ENCODE peak calls at places on chromosomes 12 and 14, in six cellular contexts. M, T, E, U, N and R are unnamed samples.

GRCh38 chr12:121872546-121873223 is 14.0 kb upstream of the HPD start:
- DNase-seq in M (peak; percentile 27), T (no peak), E (no peak), U (no peak), N (no peak), R (no peak)

GRCh38 chr12:6222009-6222702 is 22.0 kb downstream of the CD9 start:
- DNase-seq in M (peak; percentile 37), T (peak; percentile 74), E (no peak), U (no peak), N (peak; percentile 57), R (no peak)

GRCh38 chr14:104864267-104865068 is 600 bp upstream of the CEP170B start:
- DNase-seq in M (peak; percentile 85), T (peak; percentile 40), E (no peak), U (peak; percentile 67), N (peak; percentile 69), R (no peak)

GRCh38 chr12:102479984-102480383 is 379 bp downstream of the IGF1 start:
- DNase-seq in M (no peak), T (no peak), E (no peak), U (no peak), N (no peak), R (no peak)

GRCh38 chr12:102971227-102971626 is 13.8 kb downstream of the ASCL1 start:
- DNase-seq in M (no peak), T (no peak), E (no peak), U (no peak), N (no peak), R (no peak)

GRCh38 chr12:95304673-95305198 is 87.1 kb downstream of the VEZT start:
- DNase-seq in M (no peak), T (no peak), E (no peak), U (no peak), N (no peak), R (no peak)

GRCh38 chr12:1126089-1126488 is 135.1 kb downstream of the ERC1 start:
- DNase-seq in M (no peak), T (no peak), E (no peak), U (no peak), N (no peak), R (no peak)

GRCh38 chr12:108338915-108339657 is at the start of gene CMKLR1:
- DNase-seq in M (peak; percentile 30), T (peak; percentile 41), E (no peak), U (no peak), N (peak; percentile 33), R (no peak)

GRCh38 chr12:12788675-12789368 is 3.4 kb downstream of the APOLD1 start:
- DNase-seq in M (peak; percentile 80), T (peak; percentile 82), E (no peak), U (peak; percentile 64), N (peak; percentile 80), R (peak; percentile 15)

GRCh38 chr12:59580050-59580449 is 15.8 kb upstream of the SLC16A7 start:
- DNase-seq in M (no peak), T (no peak), E (no peak), U (no peak), N (no peak), R (no peak)

DNA sequence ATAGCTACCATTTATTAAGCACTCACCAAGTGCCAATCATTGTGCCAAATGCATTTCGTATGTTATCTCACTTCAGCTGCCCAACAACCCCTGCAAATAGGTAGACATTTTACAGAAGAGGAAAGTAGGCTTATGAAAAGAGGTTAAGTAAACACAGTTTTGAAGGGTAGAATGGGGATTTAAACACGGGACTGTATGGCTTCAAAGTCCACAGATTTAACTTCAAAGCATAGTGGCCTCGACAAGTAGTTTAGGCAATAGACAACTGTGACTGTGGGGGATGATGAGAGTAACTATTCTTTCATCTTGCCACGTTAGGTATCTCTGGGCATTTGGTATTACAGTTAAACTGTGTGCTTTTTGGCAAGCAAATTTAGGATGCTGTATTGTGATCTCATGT is 266.8 kb upstream of the SRRM4 start:
- DNase-seq in M (no peak), T (no peak), E (no peak), U (no peak), N (no peak), R (no peak)
- TF ChIP-seq POLR2A in M (no peak), T (no peak), E (no peak), U (no peak), N (no peak), R (no peak)

GRCh38 chr12:53218551-53219114 is 11.6 kb upstream of the ITGB7 start:
- DNase-seq in M (no peak), T (no peak), E (no peak), U (no peak), N (no peak), R (no peak)
- H3K4me1 ChIP-seq in M (peaks cover 50% of the 10 kb centered on the region), T (peaks cover 51% of the 10 kb centered on the region), E (peaks cover 89% of the 10 kb centered on the region), U (peaks cover 28% of the 10 kb centered on the region), N (peaks cover 76% of the 10 kb centered on the region), R (peaks cover 49% of the 10 kb centered on the region)

GRCh38 chr14:100641274-100641860 is 54.1 kb upstream of the BEGAIN start:
- DNase-seq in M (peak; percentile 53), T (no peak), E (no peak), U (no peak), N (no peak), R (no peak)
- TF ChIP-seq CTCF in M (no peak), T (no peak), E (no peak), U (no peak), N (no peak), R (no peak)

GRCh38 chr14:31559939-31560338 is 1.3 kb upstream of the NUBPL start:
- DNase-seq in M (no peak), T (no peak), E (no peak), U (no peak), N (no peak), R (no peak)

GRCh38 chr14:31560759-31561154 is 447 bp upstream of the NUBPL start:
- DNase-seq in M (no peak), T (no peak), E (no peak), U (no peak), N (no peak), R (no peak)

GRCh38 chr14:31564194-31564593 is 3.0 kb downstream of the NUBPL start:
- DNase-seq in M (no peak), T (no peak), E (no peak), U (no peak), N (no peak), R (no peak)

GRCh38 chr14:31556191-31556590 is 5.0 kb upstream of the NUBPL start:
- DNase-seq in M (no peak), T (no peak), E (no peak), U (no peak), N (no peak), R (no peak)

GRCh38 chr14:31561155-31561846 is at the start of gene NUBPL:
- DNase-seq in M (peak; percentile 95), T (peak; percentile 97), E (peak; percentile 99), U (peak; percentile 97), N (peak; percentile 94), R (peak; percentile 70)
- TF ChIP-seq POLR2A in M (peak; percentile 29), T (peak; percentile 40), E (no peak), U (peak; percentile 61), N (no peak), R (peak; percentile 29)

DNA sequence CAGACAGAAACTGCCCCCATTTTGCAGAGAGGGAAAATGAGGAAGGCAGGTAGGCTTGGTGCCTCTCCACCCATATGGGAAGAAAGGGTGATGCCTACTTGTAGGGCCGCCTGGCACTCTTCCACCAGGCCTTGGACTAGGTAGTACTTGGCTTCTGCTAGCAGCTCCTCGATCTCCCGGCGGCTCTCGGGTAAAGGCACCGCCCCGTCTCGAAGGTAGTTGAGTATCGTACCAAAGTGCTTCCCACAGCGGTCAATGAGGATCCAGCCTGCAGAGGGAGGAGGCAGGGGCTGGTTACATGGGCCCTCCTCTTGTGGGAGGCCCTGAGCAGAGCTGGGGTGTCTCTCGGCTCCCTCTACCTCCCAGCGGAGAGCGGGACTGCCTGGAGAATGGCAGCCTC is 16.6 kb downstream of the KCTD10 start:
- DNase-seq in M (peak; percentile 23), T (no peak), E (no peak), U (no peak), N (peak; percentile 93), R (no peak)
- H3K4me1 ChIP-seq in M (peaks cover 37% of the 10 kb centered on the region), T (peaks cover 79% of the 10 kb centered on the region), E (peaks cover 72% of the 10 kb centered on the region), U (peaks cover 30% of the 10 kb centered on the region), N (peaks cover 73% of the 10 kb centered on the region), R (peaks cover 85% of the 10 kb centered on the region)

DNA sequence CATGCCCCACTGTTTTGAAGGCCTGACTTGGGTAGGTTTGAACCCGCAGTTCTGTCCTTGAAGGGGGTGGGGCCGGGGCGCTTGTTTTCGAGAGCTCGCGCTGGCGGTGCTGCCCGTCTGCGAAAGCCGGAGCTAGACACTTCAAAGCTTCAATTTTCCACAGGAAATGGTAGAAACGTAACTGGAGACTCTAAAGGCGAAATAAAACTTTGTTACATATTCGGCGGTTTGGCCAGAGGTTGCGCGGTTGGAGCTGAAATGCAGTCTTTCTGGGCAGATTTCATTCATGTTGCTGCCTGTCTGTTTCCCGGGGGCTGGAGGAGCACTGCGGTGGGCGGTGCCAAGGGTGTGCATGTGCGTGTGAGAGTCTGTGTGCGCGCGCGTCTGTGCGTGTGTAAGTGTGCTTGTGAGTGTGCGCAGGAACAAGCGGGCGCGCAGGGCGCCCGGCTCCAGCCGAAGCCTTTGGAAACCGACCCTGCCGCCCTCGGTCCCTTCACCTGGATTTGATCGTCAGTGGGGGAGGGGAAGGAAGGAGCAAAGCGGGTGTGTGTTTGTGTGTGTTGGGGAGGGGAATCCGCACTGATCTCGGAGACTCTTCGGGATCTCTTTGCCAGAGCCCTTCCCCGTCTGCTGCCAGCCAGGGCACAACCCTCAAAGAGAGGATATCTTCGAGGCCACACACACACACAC is 227.7 kb upstream of the CRY1 start:
- DNase-seq in M (no peak), T (no peak), E (no peak), U (no peak), N (no peak), R (no peak)
- TF ChIP-seq CTCF in M (no peak), T (no peak), E (no peak), U (no peak), N (no peak), R (no peak)

GRCh38 chr12:31002999-31003398 is 70.7 kb upstream of the DDX11 start:
- DNase-seq in M (peak; percentile 4), T (no peak), E (peak; percentile 35), U (no peak), N (no peak), R (no peak)

GRCh38 chr12:31005256-31005943 is 68.3 kb upstream of the DDX11 start:
- DNase-seq in M (peak; percentile 4), T (no peak), E (peak; percentile 68), U (no peak), N (no peak), R (no peak)

GRCh38 chr12:31002361-31002725 is 71.3 kb upstream of the DDX11 start:
- DNase-seq in M (no peak), T (no peak), E (peak; percentile 4), U (peak; percentile 34), N (no peak), R (no peak)

GRCh38 chr12:31004666-31005065 is 69.0 kb upstream of the DDX11 start:
- DNase-seq in M (peak; percentile 3), T (no peak), E (peak; percentile 58), U (no peak), N (no peak), R (no peak)

GRCh38 chr12:31003861-31004640 is 69.6 kb upstream of the DDX11 start:
- DNase-seq in M (peak; percentile 5), T (no peak), E (peak; percentile 59), U (no peak), N (no peak), R (no peak)
- TF ChIP-seq POLR2A in M (no peak), T (no peak), E (no peak), U (no peak), N (no peak), R (no peak)